ENCODE peak calls at places on chromosomes 13 and 19, in four cellular contexts. C is SW480, E is fibroblast of villous mesenchyme, F is AG08396. Y is an unnamed sample.

GRCh38 chr13:94389544-94390351 is 89.7 kb downstream of the DCT start:
- DNase-seq in F (no peak), C (no peak), E (peak), Y (no peak)

GRCh38 chr19:4803736-4804695 is 12.5 kb downstream of the FEM1A start:
- DNase-seq in C (peak), F (peak), E (peak), Y (peak)

GRCh38 chr19:57947419-57948134 is at the start of gene ZNF256:
- DNase-seq in C (no peak), E (peak), F (peak), Y (peak)

GRCh38 chr13:95505265-95505664 is 47.3 kb upstream of the CLDN10 start:
- DNase-seq in F (no peak), E (no peak), C (no peak), Y (no peak)

GRCh38 chr19:47280183-47280797 is 5.6 kb downstream of the INAFM1 start:
- DNase-seq in F (peak), C (peak), E (no peak), Y (peak)

GRCh38 chr19:34173145-34173956 is 1.0 kb downstream of the LSM14A start:
- DNase-seq in F (peak), E (peak), C (peak), Y (peak)

GRCh38 chr19:12784871-12785430 is 6.3 kb upstream of the JUNB start:
- DNase-seq in F (no peak), E (peak), C (peak), Y (no peak)

GRCh38 chr13:109584844-109585361 is 201.5 kb downstream of the IRS2 start:
- DNase-seq in E (no peak), C (no peak), F (no peak), Y (no peak)

GRCh38 chr19:10104130-10104513 is 1.6 kb upstream of the ANGPTL6 start:
- DNase-seq in C (no peak), E (no peak), F (no peak), Y (no peak)

GRCh38 chr19:27729332-27729731 is 1483.6 kb downstream of the UQCRFS1 start:
- DNase-seq in E (no peak), F (no peak), C (no peak), Y (no peak)

GRCh38 chr13:41232715-41233114 is 30.7 kb downstream of the MTRF1 start:
- DNase-seq in E (no peak), C (no peak), F (no peak), Y (no peak)

GRCh38 chr19:55486043-55486970 is 1.3 kb downstream of the NAT14 start:
- DNase-seq in C (no peak), F (peak), E (no peak), Y (no peak)

GRCh38 chr19:46904114-46905060 is 43.6 kb downstream of the ARHGAP35 start:
- DNase-seq in C (no peak), E (peak), F (no peak), Y (no peak)

GRCh38 chr13:21228738-21229137 is 52.3 kb downstream of the MRPL57 start:
- DNase-seq in C (no peak), E (no peak), F (no peak), Y (no peak)

GRCh38 chr13:67736646-67737420 is 506.7 kb upstream of the PCDH9 start:
- DNase-seq in E (peak), F (no peak), C (peak), Y (peak)

GRCh38 chr13:21330126-21330861 is 128.8 kb downstream of the ZDHHC20 start:
- DNase-seq in F (no peak), C (no peak), E (peak), Y (no peak)

GRCh38 chr19:35585844-35586243 is at the start of gene PMIS2:
- DNase-seq in E (no peak), F (no peak), C (no peak), Y (peak)

Y was measured in OCI-LY7.